ENCODE peak calls at places on chromosomes 6 and 20, in eight cellular contexts. X is left lung; U is SK-N-SH; A is H1; Q is CD4-positive, alpha-beta memory T cell; E is HCT116; M is adrenal gland; I is naive thymus-derived CD4-positive, alpha-beta T cell. Y is an unnamed sample. For H3K27me3, the result is how much of the 10 kb centered on the place peaks cover.

GRCh38 chr20:48722002-48722731 is 105.6 kb downstream of the PREX1 start:
- DNase-seq in A (no peak), E (no peak), Q (no peak), U (no peak), X (no peak), M (peak), I (no peak), Y (no peak)

GRCh38 chr6:164069352-164070022 is 655.0 kb downstream of the QKI start:
- DNase-seq in X (no peak), I (no peak), E (no peak), U (no peak), A (no peak), Q (no peak), M (peak), Y (no peak)

GRCh38 chr6:36414481-36414880 is 27.0 kb upstream of the ETV7 start:
- DNase-seq in I (no peak), X (no peak), Q (no peak), A (no peak), E (no peak), U (no peak), M (no peak), Y (no peak)

GRCh38 chr6:104182811-104183210 is 676.9 kb downstream of the HACE1 start:
- DNase-seq in E (no peak), I (no peak), A (no peak), M (no peak), X (no peak), U (no peak), Q (no peak), Y (no peak)

GRCh38 chr20:59752101-59752586 is 147.8 kb downstream of the PHACTR3 start:
- DNase-seq in U (no peak), M (no peak), I (no peak), A (no peak), E (no peak), Q (no peak), X (no peak), Y (peak)

GRCh38 chr20:25217161-25218108 is 21.9 kb downstream of the ENTPD6 start:
- DNase-seq in Q (no peak), M (no peak), I (no peak), U (no peak), E (no peak), X (no peak), A (no peak), Y (peak)

GRCh38 chr6:3987576-3987975 is 91.4 kb downstream of the FAM217A start:
- DNase-seq in M (no peak), E (no peak), A (no peak), X (no peak), I (no peak), Q (no peak), U (no peak), Y (no peak)

GRCh38 chr6:84460491-84460890 is 233.0 kb upstream of the CEP162 start:
- DNase-seq in A (no peak), I (no peak), M (no peak), U (no peak), Q (no peak), X (no peak), E (no peak), Y (no peak)

GRCh38 chr6:168529214-168529613 is 88.2 kb downstream of the SMOC2 start:
- DNase-seq in U (no peak), E (no peak), A (no peak), X (no peak), M (no peak), I (no peak), Q (no peak), Y (no peak)

GRCh38 chr6:36925809-36926208 is 28.7 kb upstream of the PI16 start:
- DNase-seq in Q (no peak), E (no peak), U (no peak), X (no peak), A (no peak), M (no peak), I (no peak), Y (no peak)

GRCh38 chr6:39707962-39708683 is 17.1 kb downstream of the KIF6 start:
- DNase-seq in M (no peak), Q (no peak), A (no peak), U (no peak), E (no peak), I (no peak), X (no peak), Y (no peak)

GRCh38 chr6:88662163-88662580 is 301.2 kb downstream of the RNGTT start:
- DNase-seq in I (no peak), U (no peak), Q (no peak), X (no peak), E (peak), A (no peak), M (no peak), Y (no peak)

GRCh38 chr20:57509665-57510237 is 15.2 kb downstream of the CTCFL start:
- DNase-seq in A (no peak), I (no peak), U (peak), E (peak), Q (no peak), M (no peak), X (no peak), Y (peak)

GRCh38 chr6:130624046-130624445 is 203.2 kb upstream of the SMLR1 start:
- DNase-seq in A (no peak), I (no peak), X (no peak), U (no peak), E (no peak), Q (no peak), M (no peak), Y (no peak)

GRCh38 chr6:156174026-156174880 is 602.9 kb upstream of the ARID1B start:
- DNase-seq in I (no peak), M (no peak), U (no peak), E (no peak), X (no peak), Q (no peak), A (no peak), Y (no peak)

GRCh38 chr6:167341665-167342655 is 17.1 kb downstream of the TTLL2 start:
- DNase-seq in X (no peak), I (no peak), M (no peak), E (no peak), Q (no peak), U (no peak), A (no peak), Y (no peak)

GRCh38 chr6:106114492-106114891 is 28.4 kb downstream of the PRDM1 start:
- DNase-seq in M (no peak), E (no peak), U (no peak), A (no peak), Q (peak), X (no peak), I (peak), Y (no peak)

GRCh38 chr6:139323511-139324445 is 32.0 kb upstream of the TXLNB start:
- DNase-seq in Q (peak), A (peak), I (peak), X (no peak), U (peak), M (peak), E (no peak), Y (peak)

GRCh38 chr6:506508-506907 is 115.0 kb downstream of the IRF4 start:
- DNase-seq in X (no peak), Q (no peak), I (peak), A (no peak), U (no peak), E (no peak), M (no peak), Y (no peak)

GRCh38 chr20:57849126-57849867 is 139.5 kb upstream of the PMEPA1 start:
- DNase-seq in U (no peak), E (no peak), M (no peak), A (peak), X (peak), Q (no peak), I (no peak), Y (no peak)

GRCh38 chr20:33602826-33603590 is 59.1 kb upstream of the C20orf144 start:
- DNase-seq in I (no peak), M (no peak), Q (no peak), U (no peak), E (no peak), X (no peak), A (no peak), Y (no peak)

GRCh38 chr20:54000914-54001313 is 69.5 kb downstream of the BCAS1 start:
- DNase-seq in A (no peak), E (no peak), M (no peak), U (no peak), I (no peak), X (no peak), Q (no peak), Y (no peak)

GRCh38 chr20:54070187-54070987 is at the start of gene BCAS1:
- DNase-seq in M (no peak), Q (no peak), X (no peak), I (no peak), U (no peak), A (peak), E (no peak), Y (peak)

GRCh38 chr6:37175332-37176267 is 5.6 kb downstream of the PIM1 start:
- DNase-seq in Q (no peak), U (no peak), A (no peak), E (no peak), M (no peak), X (peak), I (no peak), Y (no peak)

GRCh38 chr20:8299921-8300320 is 167.9 kb downstream of the PLCB1 start:
- DNase-seq in I (no peak), A (no peak), Q (no peak), E (no peak), U (no peak), M (peak), X (no peak), Y (no peak)

GRCh38 chr20:23255658-23256385 is 94.8 kb upstream of the NXT1 start:
- DNase-seq in M (no peak), A (peak), I (no peak), U (no peak), Q (no peak), X (no peak), E (no peak), Y (peak)

GRCh38 chr20:33688938-33689424 is 2.8 kb upstream of the E2F1 start:
- DNase-seq in M (no peak), I (no peak), U (no peak), E (no peak), X (no peak), Q (no peak), A (no peak), Y (no peak)

GRCh38 chr20:768426-768978 is at the start of gene SLC52A3:
- DNase-seq in M (no peak), A (peak), E (peak), I (no peak), X (no peak), U (no peak), Q (no peak), Y (peak)

GRCh38 chr6:152091851-152092341 is 284.4 kb downstream of the ESR1 start:
- DNase-seq in U (no peak), I (no peak), E (no peak), A (no peak), M (no peak), X (no peak), Q (no peak), Y (no peak)

GRCh38 chr6:50907565-50907964 is 88.9 kb downstream of the TFAP2B start:
- DNase-seq in X (no peak), I (no peak), E (no peak), U (no peak), Q (no peak), M (no peak), A (no peak), Y (no peak)

GRCh38 chr6:87731818-87732661 is 30.0 kb upstream of the AKIRIN2 start:
- DNase-seq in X (peak), M (peak), Q (peak), U (no peak), E (peak), I (no peak), A (no peak), Y (no peak)

GRCh38 chr6:105753184-105754097 is 332.7 kb upstream of the PRDM1 start:
- DNase-seq in M (no peak), X (no peak), E (peak), Q (no peak), A (no peak), I (no peak), U (no peak), Y (no peak)

GRCh38 chr6:43923376-43924221 is 153.6 kb downstream of the VEGFA start:
- DNase-seq in X (no peak), A (no peak), M (peak), E (peak), Q (no peak), U (no peak), I (no peak), Y (no peak)

GRCh38 chr6:143223895-143224294 is 163.2 kb downstream of the AIG1 start:
- DNase-seq in M (peak), Q (no peak), I (no peak), E (no peak), X (no peak), A (no peak), U (no peak), Y (no peak)

GRCh38 chr20:37901667-37902503 is 1.0 kb upstream of the VSTM2L start:
- DNase-seq in I (no peak), E (peak), Q (no peak), X (no peak), U (peak), M (peak), A (peak), Y (peak)

GRCh38 chr6:154792761-154793160 is 59.5 kb downstream of the SCAF8 start:
- DNase-seq in E (no peak), I (no peak), U (no peak), A (no peak), X (no peak), M (no peak), Q (no peak), Y (no peak)

GRCh38 chr20:18397090-18397489 is 69.7 kb downstream of the DZANK1 start:
- DNase-seq in Q (no peak), I (no peak), M (no peak), A (no peak), X (no peak), U (no peak), E (no peak), Y (no peak)

GRCh38 chr6:111478064-111478476 is 4.9 kb downstream of the REV3L start:
- DNase-seq in U (no peak), X (no peak), Q (no peak), E (no peak), I (no peak), A (no peak), M (no peak), Y (no peak)

GRCh38 chr20:52490715-52491430 is 299.3 kb upstream of the ZFP64 start:
- DNase-seq in X (no peak), M (no peak), Q (no peak), I (no peak), E (no peak), U (no peak), A (no peak), Y (no peak)

GRCh38 chr6:33286946-33287914 is 1.8 kb downstream of the WDR46 start:
- DNase-seq in X (no peak), Q (no peak), M (no peak), I (no peak), A (no peak), U (no peak), E (no peak), Y (no peak)
- H3K4me3 ChIP-seq in X (peak), Q (no peak), M (no peak), I (no peak), A (no peak), U (no peak), E (no peak), Y (no peak)

GRCh38 chr6:117266267-117266797 is 974 bp downstream of the VGLL2 start:
- DNase-seq in U (no peak), Q (no peak), E (no peak), M (no peak), A (no peak), X (no peak), I (no peak), Y (no peak)

GRCh38 chr6:117265425-117266266 is at the start of gene VGLL2:
- DNase-seq in U (peak), E (no peak), Q (no peak), I (no peak), M (peak), X (peak), A (peak), Y (peak)

GRCh38 chr6:117267766-117268534 is 2.6 kb downstream of the VGLL2 start:
- DNase-seq in X (no peak), Q (no peak), E (no peak), A (peak), U (no peak), M (no peak), I (no peak), Y (peak)

GRCh38 chr6:117264487-117265424 is 602 bp upstream of the VGLL2 start:
- DNase-seq in M (no peak), I (no peak), A (peak), U (peak), E (no peak), X (peak), Q (no peak), Y (peak)

GRCh38 chr6:117266948-117267347 is 1.6 kb downstream of the VGLL2 start:
- DNase-seq in E (no peak), U (no peak), X (no peak), Q (no peak), M (no peak), I (no peak), A (no peak), Y (no peak)
- H3K27me3 ChIP-seq in E (under half), U (half or more), X (half or more), Q (under half), M (half or more), I (under half), A (half or more), Y (half or more)

GRCh38 chr20:44715495-44716308 is 533 bp downstream of the CCN5 start:
- DNase-seq in X (no peak), E (no peak), M (no peak), A (no peak), I (no peak), Q (no peak), U (no peak), Y (no peak)

GRCh38 chr20:44714701-44715494 is at the start of gene CCN5:
- DNase-seq in I (no peak), U (peak), X (peak), E (peak), A (no peak), M (peak), Q (no peak), Y (no peak)

GRCh38 chr20:44716309-44717106 is 1.3 kb downstream of the CCN5 start:
- DNase-seq in X (no peak), E (no peak), A (no peak), Q (no peak), I (no peak), U (no peak), M (no peak), Y (no peak)

GRCh38 chr20:44711237-44711636 is 3.9 kb upstream of the CCN5 start:
- DNase-seq in A (no peak), I (no peak), U (no peak), Q (no peak), E (no peak), M (no peak), X (no peak), Y (peak)

DNA sequence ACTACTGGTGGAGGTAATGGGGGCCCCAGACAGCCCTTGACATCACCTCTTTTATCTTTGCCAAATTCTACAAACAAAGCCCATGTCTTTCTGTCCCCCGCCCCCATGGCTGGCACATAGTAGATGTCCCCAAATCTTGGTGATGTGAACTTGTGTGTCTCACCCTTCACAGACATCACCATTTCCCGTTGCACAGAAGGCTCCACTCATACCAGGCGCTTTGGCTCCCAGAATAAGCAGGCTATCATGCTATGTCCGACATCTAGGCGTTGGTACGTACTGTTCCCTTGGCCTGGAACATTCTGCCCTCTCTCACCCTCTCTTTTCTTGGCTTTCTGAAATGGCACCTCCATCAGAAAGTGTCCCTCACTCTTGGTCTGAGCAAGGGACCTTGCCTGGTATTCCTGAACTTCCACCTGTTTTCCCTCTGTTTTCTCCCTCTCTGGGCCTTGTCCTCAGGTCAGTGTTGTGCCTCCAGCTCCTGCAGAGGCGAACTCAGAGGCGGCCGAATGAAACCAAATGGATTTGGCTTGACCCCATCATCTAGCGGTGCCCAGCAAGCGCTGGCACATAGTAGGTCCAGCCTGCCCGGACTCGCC is 968 bp upstream of the CCN5 start:
- DNase-seq in M (no peak), I (no peak), X (no peak), A (no peak), Q (no peak), U (no peak), E (no peak), Y (no peak)
- H3K4me3 ChIP-seq in M (no peak), I (no peak), X (no peak), A (no peak), Q (no peak), U (no peak), E (no peak), Y (no peak)

GRCh38 chr20:61019322-61019721 is 232.7 kb upstream of the CDH4 start:
- DNase-seq in E (no peak), A (no peak), M (no peak), U (no peak), X (peak), Q (no peak), I (no peak), Y (no peak)
- H3K27me3 ChIP-seq in E (under half), A (under half), M (under half), U (under half), X (under half), Q (under half), I (under half), Y (under half)

Y was measured in H7.